ENCODE peak calls at places on chromosome 10, in five cellular contexts. Y, R, I, F and T are unnamed samples. For H3K36me3, the result is how much of the 10 kb centered on the place peaks cover.

GRCh38 chr10:60139798-60140566 is 233.6 kb upstream of the CCDC6 start:
- DNase-seq in Y (peak), R (no peak), I (peak), F (no peak), T (peak)

GRCh38 chr10:106107711-106108110 is 1056.8 kb downstream of the SORCS1 start:
- DNase-seq in Y (no peak), R (no peak), I (no peak), F (no peak), T (no peak)

GRCh38 chr10:68900427-68901105 is 549 bp upstream of the DDX50 start:
- DNase-seq in Y (no peak), R (peak), I (peak), F (no peak), T (no peak)

GRCh38 chr10:103640436-103641181 is 147.1 kb downstream of the NEURL1 start:
- DNase-seq in Y (no peak), R (no peak), I (no peak), F (peak), T (no peak)

GRCh38 chr10:49367600-49367999 is 28.3 kb downstream of the DRGX start:
- DNase-seq in Y (peak), R (no peak), I (no peak), F (no peak), T (peak)

GRCh38 chr10:81928119-81928518 is 53.1 kb downstream of the NRG3 start:
- DNase-seq in Y (no peak), R (no peak), I (no peak), F (no peak), T (no peak)

GRCh38 chr10:14878266-14879054 is at the start of gene SUV39H2:
- DNase-seq in Y (peak), R (peak), I (peak), F (peak), T (peak)

GRCh38 chr10:44293842-44294241 is 91.1 kb downstream of the CXCL12 start:
- DNase-seq in Y (no peak), R (peak), I (peak), F (no peak), T (no peak)

GRCh38 chr10:99292159-99292558 is 37.0 kb upstream of the CNNM1 start:
- DNase-seq in Y (no peak), R (no peak), I (peak), F (no peak), T (no peak)

GRCh38 chr10:53135897-53136253 is 363.3 kb upstream of the MBL2 start:
- DNase-seq in Y (no peak), R (no peak), I (no peak), F (no peak), T (no peak)

GRCh38 chr10:44731271-44731670 is 179.9 kb upstream of the TMEM72 start:
- DNase-seq in Y (peak), R (no peak), I (no peak), F (no peak), T (no peak)

GRCh38 chr10:62684911-62685310 is 119.6 kb upstream of the ADO start:
- DNase-seq in Y (no peak), R (no peak), I (no peak), F (no peak), T (no peak)

GRCh38 chr10:60175418-60175817 is 214.3 kb downstream of the ANK3 start:
- DNase-seq in Y (peak), R (no peak), I (no peak), F (no peak), T (peak)

GRCh38 chr10:18793951-18794350 is 134.7 kb downstream of the ARL5B start:
- DNase-seq in Y (peak), R (no peak), I (no peak), F (no peak), T (no peak)

GRCh38 chr10:99431190-99431549 is 746 bp upstream of the GOT1 start:
- DNase-seq in Y (peak), R (peak), I (peak), F (peak), T (no peak)

GRCh38 chr10:24465124-24465874 is 256.4 kb downstream of the KIAA1217 start:
- DNase-seq in Y (no peak), R (no peak), I (peak), F (no peak), T (no peak)

GRCh38 chr10:88819290-88819689 is 16.8 kb downstream of the LIPM start:
- DNase-seq in Y (no peak), R (no peak), I (no peak), F (no peak), T (no peak)

GRCh38 chr10:76717141-76717540 is 920.5 kb downstream of the KCNMA1 start:
- DNase-seq in Y (no peak), R (no peak), I (peak), F (no peak), T (no peak)

GRCh38 chr10:101840102-101840684 is 3.4 kb downstream of the KCNIP2 start:
- DNase-seq in Y (peak), R (no peak), I (no peak), F (no peak), T (peak)

GRCh38 chr10:119139464-119140067 is 25.9 kb downstream of the SFXN4 start:
- DNase-seq in Y (peak), R (peak), I (no peak), F (peak), T (peak)

GRCh38 chr10:1403508-1404230 is 333.7 kb downstream of the ADARB2 start:
- DNase-seq in Y (peak), R (no peak), I (no peak), F (no peak), T (peak)

GRCh38 chr10:48361201-48361600 is 54.7 kb downstream of the MAPK8 start:
- DNase-seq in Y (no peak), R (no peak), I (no peak), F (no peak), T (no peak)

GRCh38 chr10:69250041-69250440 is 28.3 kb upstream of the HK1 start:
- DNase-seq in Y (no peak), R (no peak), I (no peak), F (no peak), T (no peak)

GRCh38 chr10:22652988-22653431 is 61.4 kb downstream of the PIP4K2A start:
- DNase-seq in Y (no peak), R (no peak), I (no peak), F (no peak), T (no peak)

GRCh38 chr10:87706731-87707130 is 47.1 kb downstream of the PAPSS2 start:
- DNase-seq in Y (no peak), R (no peak), I (no peak), F (peak), T (no peak)

GRCh38 chr10:114623661-114624294 is 34.3 kb downstream of the ABLIM1 start:
- DNase-seq in Y (peak), R (no peak), I (peak), F (peak), T (peak)

GRCh38 chr10:11551915-11552602 is 59.4 kb downstream of the USP6NL start:
- DNase-seq in Y (peak), R (no peak), I (peak), F (peak), T (no peak)

DNA sequence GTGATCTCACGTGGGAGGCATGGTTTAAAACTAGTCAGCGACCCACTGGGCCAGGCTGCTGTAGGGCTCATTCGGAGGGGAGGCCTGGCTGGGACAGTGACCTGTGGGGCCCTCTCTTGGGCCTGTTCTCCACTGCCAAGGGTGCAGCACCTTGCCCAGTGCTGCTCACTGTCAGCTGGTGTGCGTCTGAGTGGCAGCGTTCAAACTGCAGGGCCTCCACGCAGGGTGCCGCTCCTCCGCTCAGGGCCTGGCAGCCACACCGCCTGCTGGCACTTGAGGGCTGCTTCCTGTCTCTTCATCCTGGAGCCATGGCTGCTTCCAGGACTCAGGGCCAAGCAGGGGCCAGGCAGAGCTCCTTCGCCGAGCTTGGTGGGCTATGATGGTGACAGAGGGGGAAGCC is 18.3 kb downstream of the ADAMTS14 start:
- DNase-seq in Y (no peak), R (peak), I (no peak), F (no peak), T (no peak)
- H3K36me3 ChIP-seq in Y (under half), R (under half), I (under half), F (under half), T (under half)

GRCh38 chr10:8006274-8006999 is 48.1 kb upstream of the GATA3 start:
- DNase-seq in Y (no peak), R (no peak), I (no peak), F (no peak), T (no peak)
- H3K36me3 ChIP-seq in Y (under half), R (under half), I (under half), F (under half), T (under half)

GRCh38 chr10:17009228-17009700 is 120.3 kb downstream of the CUBN start:
- DNase-seq in Y (no peak), R (no peak), I (no peak), F (peak), T (peak)
- H3K36me3 ChIP-seq in Y (under half), R (under half), I (under half), F (under half), T (under half)

GRCh38 chr10:111379521-111379920 is 302.7 kb downstream of the ADRA2A start:
- DNase-seq in Y (no peak), R (no peak), I (no peak), F (no peak), T (no peak)
- H3K36me3 ChIP-seq in Y (under half), R (under half), I (under half), F (under half), T (under half)

DNA sequence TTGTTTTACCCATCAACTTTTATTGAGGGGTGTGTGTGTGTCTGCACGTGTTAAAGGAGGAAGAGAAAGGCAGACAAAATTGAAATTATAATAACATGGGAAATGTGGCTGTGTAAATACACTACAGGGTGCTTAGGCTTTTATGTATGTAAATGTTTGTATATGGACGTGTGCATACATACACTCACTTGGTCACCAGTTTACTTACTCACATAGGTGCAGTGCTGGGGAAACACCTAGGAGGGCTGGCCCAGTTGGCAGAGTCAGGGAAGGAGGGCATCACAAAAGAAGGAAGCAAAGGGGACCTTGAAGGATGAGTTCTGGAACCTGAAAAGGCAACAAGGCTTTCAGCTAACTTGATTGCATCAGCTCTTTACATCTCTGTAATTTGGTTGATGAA is 10.0 kb downstream of the WDR11 start:
- DNase-seq in Y (no peak), R (no peak), I (no peak), F (no peak), T (no peak)
- H3K36me3 ChIP-seq in Y (under half), R (half or more), I (under half), F (under half), T (half or more)